ENCODE peak calls at places on chromosomes 2 and 18, in seven cellular contexts. L is naive thymus-derived CD4-positive, alpha-beta T cell; U is activated T-cell treated with anti-CD3 and anti-CD28 coated beads for 1 hour; C is heart left ventricle; M is IMR-90; X is ovary; R is epithelial cell of prostate. P is an unnamed sample.

GRCh38 chr2:44342854-44343253 is 18.4 kb downstream of the PREPL start:
- DNase-seq in L (peak; percentile 14), U (no peak), C (no peak), M (peak; percentile 7), X (no peak), R (no peak), P (no peak)

GRCh38 chr2:85998071-85998991 is 107.4 kb downstream of the POLR1A start:
- DNase-seq in L (no peak), U (no peak), C (peak; percentile 70), M (peak; percentile 56), X (peak; percentile 58), R (no peak), P (no peak)

GRCh38 chr18:53018791-53019190 is 678.8 kb downstream of the DCC start:
- DNase-seq in L (no peak), U (no peak), C (no peak), M (no peak), X (no peak), R (no peak), P (no peak)

GRCh38 chr2:109513230-109513629 is 100.5 kb downstream of the SEPTIN10 start:
- DNase-seq in L (no peak), U (no peak), C (no peak), M (no peak), X (no peak), R (no peak), P (no peak)

GRCh38 chr18:73787316-73787715 is 360.3 kb downstream of the FBXO15 start:
- DNase-seq in L (no peak), U (no peak), C (no peak), M (no peak), X (no peak), R (no peak), P (no peak)

GRCh38 chr18:46252754-46253153 is 148.6 kb downstream of the HAUS1 start:
- DNase-seq in L (no peak), U (no peak), C (no peak), M (no peak), X (no peak), R (no peak), P (no peak)

GRCh38 chr2:83196225-83196624 is 1262.9 kb downstream of the SUCLG1 start:
- DNase-seq in L (no peak), U (no peak), C (no peak), M (peak; percentile 42), X (no peak), R (peak; percentile 3), P (no peak)

GRCh38 chr2:38130877-38131276 is 54.9 kb upstream of the CYP1B1 start:
- DNase-seq in L (no peak), U (no peak), C (no peak), M (no peak), X (no peak), R (no peak), P (no peak)

GRCh38 chr2:127219716-127220090 is 396 bp downstream of the CYP27C1 start:
- DNase-seq in L (no peak), U (no peak), C (no peak), M (no peak), X (peak; percentile 40), R (no peak), P (no peak)

GRCh38 chr2:6944546-6944945 is 27.3 kb downstream of the RNF144A start:
- DNase-seq in L (no peak), U (no peak), C (no peak), M (no peak), X (no peak), R (no peak), P (no peak)

GRCh38 chr2:142165790-142166189 is 35.0 kb upstream of the LRP1B start:
- DNase-seq in L (no peak), U (no peak), C (no peak), M (peak; percentile 65), X (no peak), R (peak; percentile 33), P (peak; percentile 14)

GRCh38 chr2:237714690-237715458 is 83.7 kb upstream of the RBM44 start:
- DNase-seq in L (no peak), U (no peak), C (peak; percentile 58), M (peak; percentile 66), X (no peak), R (no peak), P (no peak)

GRCh38 chr18:54950221-54950620 is 9.0 kb downstream of the CCDC68 start:
- DNase-seq in L (no peak), U (no peak), C (no peak), M (no peak), X (no peak), R (no peak), P (peak; percentile 39)